ENCODE peak calls at places on chromosome 13, in five cellular contexts. T is mammary epithelial cell, B is HCT116, S is A549, P is HepG2. I is an unnamed sample.

GRCh38 chr13:106083620-106084350 is 451.7 kb downstream of the EFNB2 start:
- DNase-seq in S (no peak), B (peak), P (peak), T (peak), I (peak)

GRCh38 chr13:105960326-105960725 is 575.1 kb downstream of the EFNB2 start:
- DNase-seq in B (no peak), S (no peak), T (no peak), P (no peak), I (no peak)

GRCh38 chr13:48828962-48829405 is 146.7 kb upstream of the FNDC3A start:
- DNase-seq in B (no peak), S (peak), P (no peak), T (peak), I (peak)

GRCh38 chr13:73914119-73914518 is 220.1 kb downstream of the KLF12 start:
- DNase-seq in B (no peak), P (no peak), S (no peak), T (no peak), I (no peak)

GRCh38 chr13:27336005-27336673 is 65.5 kb downstream of the RASL11A start:
- DNase-seq in P (no peak), T (peak), B (no peak), S (no peak), I (no peak)

GRCh38 chr13:33690321-33690720 is 127.6 kb upstream of the RFC3 start:
- DNase-seq in P (no peak), T (no peak), S (no peak), B (no peak), I (no peak)

GRCh38 chr13:49995535-49996165 is 1.2 kb upstream of the TRIM13 start:
- DNase-seq in P (no peak), T (no peak), B (no peak), S (no peak), I (no peak)

GRCh38 chr13:99956473-99957349 is 14.9 kb downstream of the ZIC5 start:
- DNase-seq in T (no peak), P (peak), S (no peak), B (no peak), I (no peak)

GRCh38 chr13:79353698-79354097 is 52.4 kb downstream of the RBM26 start:
- DNase-seq in P (no peak), T (no peak), S (no peak), B (no peak), I (no peak)

GRCh38 chr13:86725105-86725504 is 925.9 kb upstream of the SLITRK6 start:
- DNase-seq in T (no peak), B (no peak), P (no peak), S (no peak), I (no peak)

GRCh38 chr13:44489751-44490150 is 86.4 kb downstream of the TSC22D1 start:
- DNase-seq in T (no peak), P (no peak), B (no peak), S (no peak), I (no peak)

GRCh38 chr13:48559638-48560320 is 26.9 kb upstream of the RCBTB2 start:
- DNase-seq in S (no peak), B (no peak), T (peak), P (no peak), I (no peak)

GRCh38 chr13:23488442-23488841 is 54.9 kb upstream of the SACS start:
- DNase-seq in P (peak), B (no peak), S (no peak), T (peak), I (no peak)

GRCh38 chr13:38566526-38566925 is 120.4 kb upstream of the FREM2 start:
- DNase-seq in T (no peak), S (no peak), P (no peak), B (no peak), I (peak)

GRCh38 chr13:30325668-30326067 is 18.3 kb upstream of the KATNAL1 start:
- DNase-seq in B (no peak), T (no peak), P (no peak), S (no peak), I (no peak)

GRCh38 chr13:71672527-71672926 is 194.5 kb downstream of the DACH1 start:
- DNase-seq in B (no peak), P (no peak), S (no peak), T (no peak), I (no peak)

GRCh38 chr13:91882918-91883317 is 484.5 kb downstream of the GPC5 start:
- DNase-seq in B (no peak), S (no peak), T (no peak), P (no peak), I (peak)

GRCh38 chr13:90717451-90717936 is 630.0 kb upstream of the MIR17HG start:
- DNase-seq in S (no peak), T (peak), P (no peak), B (peak), I (peak)

GRCh38 chr13:99908129-99908805 is 63.3 kb downstream of the ZIC5 start:
- DNase-seq in T (peak), P (no peak), S (no peak), B (no peak), I (no peak)

GRCh38 chr13:27658569-27658968 is 36.9 kb downstream of the POLR1D start:
- DNase-seq in T (no peak), S (no peak), B (no peak), P (no peak), I (no peak)

GRCh38 chr13:46896346-46897138 is at the start of gene HTR2A:
- DNase-seq in B (no peak), S (no peak), T (peak), P (no peak), I (peak)

GRCh38 chr13:26600345-26600761 is 42.9 kb downstream of the WASF3 start:
- DNase-seq in S (no peak), T (no peak), B (no peak), P (no peak), I (no peak)

GRCh38 chr13:24709186-24709913 is 29.1 kb downstream of the ATP12A start:
- DNase-seq in B (no peak), P (no peak), T (no peak), S (no peak), I (no peak)

GRCh38 chr13:41352935-41353801 is 42.1 kb downstream of the NAA16 start:
- DNase-seq in P (peak), T (peak), B (peak), S (peak), I (peak)

GRCh38 chr13:72643339-72643989 is 84.0 kb downstream of the MZT1 start:
- DNase-seq in P (peak), B (peak), S (peak), T (peak), I (peak)

GRCh38 chr13:24693862-24694471 is 13.8 kb downstream of the ATP12A start:
- DNase-seq in P (peak), S (peak), B (peak), T (peak), I (peak)

GRCh38 chr13:63842102-63842501 is 2426.5 kb upstream of the PCDH20 start:
- DNase-seq in P (no peak), S (no peak), T (no peak), B (no peak), I (no peak)

GRCh38 chr13:41492432-41493267 is 35.3 kb downstream of the RGCC start:
- DNase-seq in S (no peak), T (no peak), P (no peak), B (no peak), I (no peak)

GRCh38 chr13:26538363-26539317 is 18.8 kb upstream of the WASF3 start:
- DNase-seq in P (no peak), T (no peak), B (no peak), S (no peak), I (no peak)

GRCh38 chr13:68540244-68540643 is 1310.1 kb upstream of the PCDH9 start:
- DNase-seq in P (no peak), S (no peak), T (no peak), B (no peak), I (no peak)

GRCh38 chr13:43528992-43529391 is 257.8 kb downstream of the ENOX1 start:
- DNase-seq in P (no peak), B (no peak), T (no peak), S (no peak), I (no peak)

GRCh38 chr13:85013006-85013405 is 786.2 kb downstream of the SLITRK6 start:
- DNase-seq in P (no peak), B (no peak), S (no peak), T (peak), I (no peak)

GRCh38 chr13:79448413-79448812 is 32.5 kb upstream of the NDFIP2 start:
- DNase-seq in T (peak), P (no peak), B (no peak), S (no peak), I (no peak)

DNA sequence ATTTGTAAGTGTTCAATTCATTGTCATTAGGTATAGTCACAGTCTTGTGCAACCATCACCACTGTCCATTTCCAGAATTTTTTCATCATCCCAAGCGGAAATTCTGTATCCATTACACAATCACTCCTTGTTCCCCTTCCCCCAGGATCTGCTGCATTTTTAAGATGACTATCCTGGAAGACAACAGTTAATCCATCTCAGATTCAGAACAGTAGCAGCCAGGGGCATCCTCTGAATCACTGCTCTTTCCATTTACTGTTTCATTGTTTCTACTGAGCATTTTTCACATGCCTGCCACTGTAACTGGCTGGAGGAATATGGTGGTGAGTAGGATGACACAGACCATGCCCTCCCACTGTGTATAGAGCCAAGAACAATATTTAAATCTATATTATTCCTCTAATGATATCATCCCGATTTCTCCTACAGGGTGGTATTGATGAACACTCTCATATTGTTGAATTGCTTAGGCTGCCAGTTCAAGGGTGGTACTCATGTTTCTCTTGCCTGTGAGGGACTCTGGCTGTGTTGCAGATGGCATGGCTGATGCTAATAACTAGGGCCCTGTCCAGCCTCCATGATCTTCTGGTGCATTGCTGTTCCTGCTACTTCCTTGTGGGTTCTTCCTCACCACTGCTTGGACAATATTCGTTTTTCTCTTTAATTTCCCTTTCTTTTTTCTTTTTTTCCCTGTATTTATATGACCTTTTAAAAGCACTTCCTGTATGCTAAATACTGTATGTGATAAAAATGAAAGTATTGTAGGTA is 59.0 kb downstream of the WDFY2 start:
- DNase-seq in P (peak), T (peak), S (peak), B (no peak), I (no peak)
- TF ChIP-seq CTCF in P (no peak), T (no peak), S (no peak), B (no peak), I (no peak)

DNA sequence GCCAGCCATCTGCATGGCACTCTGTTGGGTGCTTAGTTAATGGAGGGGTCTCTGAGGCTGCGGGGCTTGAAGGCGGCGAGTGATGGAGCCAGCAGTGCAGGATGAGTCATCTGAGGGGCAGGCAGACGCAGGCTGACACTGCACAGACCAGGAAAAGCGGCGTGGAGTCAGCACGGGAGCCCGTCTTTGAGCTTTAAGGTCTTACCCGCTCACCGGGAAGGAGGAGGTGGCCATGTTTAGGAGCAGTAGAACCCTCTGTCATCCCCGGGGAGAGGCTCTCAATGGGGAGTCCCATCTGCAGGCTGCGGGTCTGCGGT is 13.1 kb downstream of the NAXD start:
- DNase-seq in P (no peak), S (no peak), B (no peak), T (no peak), I (peak)
- H3K4me2 ChIP-seq in P (no peak), S (no peak), B (no peak), T (no peak), I (peak)

GRCh38 chr13:112065867-112066623 is 904 bp upstream of the SOX1 start:
- DNase-seq in S (no peak), B (no peak), P (no peak), T (no peak), I (no peak)
- TF ChIP-seq CTCF in S (no peak), B (no peak), P (no peak), T (no peak), I (no peak)

GRCh38 chr13:102020611-102021216 is 381.1 kb downstream of the FGF14 start:
- DNase-seq in B (no peak), P (no peak), T (peak), S (no peak), I (no peak)
- H3K4me2 ChIP-seq in B (no peak), P (no peak), T (no peak), S (no peak), I (no peak)

GRCh38 chr13:112926993-112927392 is 42.0 kb upstream of the MCF2L start:
- DNase-seq in S (no peak), P (no peak), T (no peak), B (no peak), I (no peak)

GRCh38 chr13:112929778-112930055 is 39.3 kb upstream of the MCF2L start:
- DNase-seq in B (no peak), S (no peak), T (no peak), P (no peak), I (no peak)

GRCh38 chr13:112930192-112930591 is 38.8 kb upstream of the MCF2L start:
- DNase-seq in S (no peak), T (no peak), B (no peak), P (no peak), I (no peak)

GRCh38 chr13:112928958-112929777 is 39.8 kb upstream of the MCF2L start:
- DNase-seq in S (no peak), B (no peak), P (peak), T (no peak), I (peak)

DNA sequence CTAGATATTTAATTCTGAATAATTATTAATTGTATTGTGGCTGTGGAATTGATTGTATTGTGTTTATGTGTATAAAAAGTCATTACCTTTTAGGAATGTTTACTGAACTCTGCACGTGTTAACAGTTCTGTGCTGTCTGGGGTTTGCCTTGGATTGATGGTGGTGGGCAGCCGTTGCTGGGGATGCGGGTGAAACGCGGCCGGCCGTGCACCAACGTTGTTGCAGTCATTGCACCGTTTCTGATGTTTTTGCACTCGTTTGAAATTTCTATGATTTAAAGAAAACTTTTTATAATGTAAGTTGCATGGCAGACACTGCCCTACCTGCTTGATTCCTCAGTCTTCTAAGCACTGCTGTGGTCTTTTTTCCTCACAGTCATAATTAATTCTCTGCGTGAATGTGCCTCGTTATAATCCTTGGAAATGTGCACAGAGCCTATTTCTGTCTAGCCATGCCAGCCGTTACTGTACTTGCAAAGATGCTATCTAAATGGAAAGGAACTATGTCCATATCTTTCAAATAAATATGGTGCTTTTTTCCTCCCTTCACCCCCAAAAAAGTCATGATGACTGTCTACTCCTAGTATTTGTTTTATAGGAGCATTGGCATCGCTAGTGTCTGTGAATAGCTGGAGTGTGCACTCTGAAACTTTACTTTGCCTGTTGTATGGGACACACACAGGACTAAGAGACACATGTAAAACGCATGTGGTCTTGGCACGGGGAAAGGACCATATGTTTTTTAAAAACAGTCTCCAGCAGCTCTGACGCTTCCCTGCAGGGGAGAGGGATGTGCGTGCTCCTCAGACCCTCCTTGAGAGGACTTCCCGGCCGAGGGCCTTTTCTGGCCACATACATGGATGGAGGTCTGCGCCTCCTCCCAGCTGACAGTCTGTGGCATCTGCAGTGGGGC is 40.7 kb upstream of the MCF2L start:
- DNase-seq in B (no peak), T (no peak), S (no peak), P (no peak), I (no peak)
- TF ChIP-seq CTCF in B (no peak), T (no peak), S (no peak), P (no peak), I (no peak)

DNA sequence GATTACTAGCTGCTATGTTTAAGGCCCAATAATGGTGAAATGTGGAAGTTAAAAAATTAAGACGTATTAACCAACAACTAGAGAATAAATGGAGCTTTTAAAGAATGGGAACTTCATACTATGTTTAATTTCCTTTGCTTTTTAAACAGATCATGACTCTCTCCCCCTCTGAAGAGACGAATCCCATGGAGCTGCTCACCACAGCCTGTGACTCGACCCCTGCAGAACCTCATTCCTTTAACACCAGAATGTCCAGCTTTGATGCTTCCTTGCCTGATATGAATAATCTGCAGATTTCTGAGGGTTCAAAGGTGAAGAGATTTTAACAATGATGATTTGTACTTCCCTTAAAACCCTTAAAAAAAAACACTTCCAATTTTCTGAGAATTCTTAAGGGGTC is 53.0 kb downstream of the ZAR1L start:
- DNase-seq in B (no peak), T (peak), S (no peak), P (no peak), I (no peak)
- H3K4me2 ChIP-seq in B (no peak), T (peak), S (no peak), P (no peak), I (no peak)

I was measured in hepatocyte.